ENCODE peak calls at places on chromosome 10, in nine cellular contexts. A is stomach, C is psoas muscle, J is cardiac muscle cell, G is heart left ventricle, R is kidney, H is lower lobe of right lung, M is AG04450, F is tibial artery. L is an unnamed sample. For H3K9me3, the result is how much of the 10 kb centered on the place peaks cover.

GRCh38 chr10:12897278-12897677 is 104.2 kb downstream of the CCDC3 start:
- DNase-seq in A (no peak), C (no peak), J (no peak), G (no peak), R (no peak), H (no peak), M (no peak), F (no peak), L (no peak)

GRCh38 chr10:104334561-104334960 is 3.7 kb downstream of the ITPRIP start:
- DNase-seq in A (no peak), C (no peak), J (no peak), G (no peak), R (no peak), H (no peak), M (no peak), F (no peak), L (no peak)

GRCh38 chr10:14374745-14375445 is 44.2 kb upstream of the FRMD4A start:
- DNase-seq in A (no peak), C (no peak), J (no peak), G (no peak), R (no peak), H (no peak), M (no peak), F (no peak), L (no peak)

GRCh38 chr10:125123363-125124113 is 36.8 kb downstream of the CTBP2 start:
- DNase-seq in A (peak), C (peak), J (no peak), G (peak), R (peak), H (peak), M (no peak), F (peak), L (peak)

GRCh38 chr10:43986396-43986795 is 337.7 kb upstream of the ZNF32 start:
- DNase-seq in A (no peak), C (no peak), J (no peak), G (no peak), R (no peak), H (no peak), M (no peak), F (no peak), L (no peak)

GRCh38 chr10:95451568-95452524 is 109.3 kb downstream of the SORBS1 start:
- DNase-seq in A (no peak), C (no peak), J (no peak), G (no peak), R (no peak), H (no peak), M (no peak), F (no peak), L (no peak)

GRCh38 chr10:6035101-6035834 is 26.9 kb downstream of the IL2RA start:
- DNase-seq in A (no peak), C (no peak), J (no peak), G (no peak), R (no peak), H (no peak), M (no peak), F (no peak), L (no peak)

GRCh38 chr10:90857635-90858488 is at the start of gene HTR7:
- DNase-seq in A (peak), C (peak), J (peak), G (peak), R (peak), H (peak), M (no peak), F (peak), L (peak)

GRCh38 chr10:12707461-12708185 is 293.9 kb downstream of the CCDC3 start:
- DNase-seq in A (peak), C (no peak), J (peak), G (peak), R (no peak), H (no peak), M (peak), F (peak), L (no peak)

GRCh38 chr10:91210435-91210834 is 10.0 kb upstream of the PCGF5 start:
- DNase-seq in A (peak), C (no peak), J (no peak), G (no peak), R (no peak), H (peak), M (no peak), F (no peak), L (no peak)

GRCh38 chr10:110771486-110771885 is 100.2 kb upstream of the PDCD4 start:
- DNase-seq in A (no peak), C (no peak), J (no peak), G (no peak), R (no peak), H (no peak), M (no peak), F (no peak), L (no peak)

GRCh38 chr10:71684356-71685173 is 35.0 kb downstream of the C10orf105 start:
- DNase-seq in A (no peak), C (no peak), J (no peak), G (peak), R (no peak), H (no peak), M (no peak), F (no peak), L (no peak)

GRCh38 chr10:50275650-50276235 is 24.4 kb upstream of the ASAH2 start:
- DNase-seq in A (peak), C (peak), J (peak), G (peak), R (no peak), H (peak), M (no peak), F (peak), L (no peak)

GRCh38 chr10:85623342-85623741 is 743.3 kb downstream of the GRID1 start:
- DNase-seq in A (no peak), C (no peak), J (no peak), G (no peak), R (no peak), H (no peak), M (no peak), F (no peak), L (no peak)

GRCh38 chr10:32237644-32238345 is 109.2 kb downstream of the EPC1 start:
- DNase-seq in A (no peak), C (no peak), J (no peak), G (no peak), R (no peak), H (no peak), M (peak), F (no peak), L (no peak)

GRCh38 chr10:22341190-22341935 is 3.9 kb upstream of the SPAG6 start:
- DNase-seq in A (no peak), C (no peak), J (peak), G (no peak), R (no peak), H (no peak), M (no peak), F (no peak), L (peak)

GRCh38 chr10:104614245-104614831 is 26.8 kb upstream of the SORCS3 start:
- DNase-seq in A (no peak), C (no peak), J (no peak), G (no peak), R (no peak), H (no peak), M (no peak), F (no peak), L (no peak)

GRCh38 chr10:121734517-121735137 is 136.4 kb upstream of the FGFR2 start:
- DNase-seq in A (no peak), C (no peak), J (peak), G (no peak), R (no peak), H (no peak), M (no peak), F (no peak), L (no peak)

GRCh38 chr10:88813200-88813599 is 10.7 kb downstream of the LIPM start:
- DNase-seq in A (no peak), C (no peak), J (no peak), G (no peak), R (no peak), H (no peak), M (no peak), F (no peak), L (no peak)

GRCh38 chr10:19638173-19638872 is 177.9 kb upstream of the PLXDC2 start:
- DNase-seq in A (no peak), C (no peak), J (no peak), G (no peak), R (no peak), H (no peak), M (peak), F (peak), L (peak)

GRCh38 chr10:78820007-78820362 is 248.8 kb upstream of the ZMIZ1 start:
- DNase-seq in A (no peak), C (no peak), J (no peak), G (no peak), R (no peak), H (no peak), M (no peak), F (no peak), L (no peak)

GRCh38 chr10:58457761-58458616 is 54.7 kb upstream of the BICC1 start:
- DNase-seq in A (no peak), C (peak), J (no peak), G (peak), R (no peak), H (no peak), M (peak), F (peak), L (no peak)

GRCh38 chr10:71981024-71981867 is 17.1 kb downstream of the CHST3 start:
- DNase-seq in A (no peak), C (no peak), J (no peak), G (peak), R (no peak), H (no peak), M (no peak), F (no peak), L (no peak)

GRCh38 chr10:88386204-88386877 is 196.8 kb downstream of the RNLS start:
- DNase-seq in A (no peak), C (no peak), J (no peak), G (no peak), R (no peak), H (no peak), M (no peak), F (no peak), L (no peak)

GRCh38 chr10:23351914-23352313 is 7.3 kb upstream of the C10orf67 start:
- DNase-seq in A (no peak), C (no peak), J (no peak), G (no peak), R (no peak), H (no peak), M (peak), F (no peak), L (no peak)

GRCh38 chr10:82378146-82378545 is 503.2 kb downstream of the NRG3 start:
- DNase-seq in A (peak), C (no peak), J (peak), G (peak), R (no peak), H (no peak), M (no peak), F (peak), L (peak)

GRCh38 chr10:96321822-96322221 is 17.6 kb downstream of the DNTT start:
- DNase-seq in A (no peak), C (no peak), J (no peak), G (no peak), R (no peak), H (no peak), M (no peak), F (no peak), L (no peak)

GRCh38 chr10:57262908-57263307 is 901.8 kb upstream of the ZWINT start:
- DNase-seq in A (no peak), C (no peak), J (peak), G (no peak), R (no peak), H (no peak), M (no peak), F (no peak), L (no peak)

GRCh38 chr10:88115406-88115805 is 252.0 kb downstream of the PTEN start:
- DNase-seq in A (no peak), C (no peak), J (no peak), G (no peak), R (no peak), H (no peak), M (no peak), F (no peak), L (no peak)

GRCh38 chr10:46033602-46034011 is 3.2 kb upstream of the NCOA4 start:
- DNase-seq in A (peak), C (no peak), J (peak), G (peak), R (no peak), H (no peak), M (peak), F (no peak), L (no peak)

GRCh38 chr10:77268721-77269120 is 368.9 kb downstream of the KCNMA1 start:
- DNase-seq in A (no peak), C (no peak), J (no peak), G (no peak), R (no peak), H (no peak), M (no peak), F (no peak), L (no peak)

GRCh38 chr10:71844084-71844483 is 7.0 kb downstream of the PSAP start:
- DNase-seq in A (no peak), C (no peak), J (no peak), G (no peak), R (peak), H (no peak), M (no peak), F (no peak), L (no peak)

GRCh38 chr10:77872151-77872946 is 54.2 kb downstream of the DLG5 start:
- DNase-seq in A (no peak), C (peak), J (no peak), G (no peak), R (no peak), H (no peak), M (no peak), F (no peak), L (no peak)

GRCh38 chr10:77905086-77905735 is 21.3 kb downstream of the DLG5 start:
- DNase-seq in A (no peak), C (no peak), J (no peak), G (no peak), R (no peak), H (no peak), M (no peak), F (no peak), L (no peak)

GRCh38 chr10:97939446-97939990 is 89.9 kb downstream of the GOLGA7B start:
- DNase-seq in A (no peak), C (no peak), J (no peak), G (no peak), R (no peak), H (no peak), M (no peak), F (no peak), L (no peak)

GRCh38 chr10:93566435-93567276 is at the start of gene FFAR4:
- DNase-seq in A (peak), C (peak), J (peak), G (peak), R (no peak), H (peak), M (no peak), F (peak), L (peak)

GRCh38 chr10:124685251-124685650 is 58.9 kb downstream of the FAM53B start:
- DNase-seq in A (no peak), C (peak), J (no peak), G (peak), R (peak), H (peak), M (no peak), F (peak), L (peak)

GRCh38 chr10:99551158-99551557 is 18.4 kb downstream of the NKX2-3 start:
- DNase-seq in A (no peak), C (peak), J (peak), G (no peak), R (no peak), H (no peak), M (peak), F (no peak), L (no peak)

GRCh38 chr10:31701546-31701945 is 227.1 kb downstream of the ARHGAP12 start:
- DNase-seq in A (no peak), C (no peak), J (no peak), G (no peak), R (no peak), H (no peak), M (no peak), F (no peak), L (no peak)

GRCh38 chr10:93821051-93821772 is 63.5 kb downstream of the LGI1 start:
- DNase-seq in A (no peak), C (no peak), J (peak), G (no peak), R (no peak), H (no peak), M (no peak), F (no peak), L (no peak)

GRCh38 chr10:132571565-132572544 is 34.3 kb downstream of the INPP5A start:
- DNase-seq in A (peak), C (peak), J (peak), G (peak), R (no peak), H (no peak), M (peak), F (no peak), L (peak)
- H3K4me3 ChIP-seq in A (no peak), C (no peak), J (no peak), G (no peak), R (no peak), H (peak), M (no peak), F (no peak), L (no peak)

DNA sequence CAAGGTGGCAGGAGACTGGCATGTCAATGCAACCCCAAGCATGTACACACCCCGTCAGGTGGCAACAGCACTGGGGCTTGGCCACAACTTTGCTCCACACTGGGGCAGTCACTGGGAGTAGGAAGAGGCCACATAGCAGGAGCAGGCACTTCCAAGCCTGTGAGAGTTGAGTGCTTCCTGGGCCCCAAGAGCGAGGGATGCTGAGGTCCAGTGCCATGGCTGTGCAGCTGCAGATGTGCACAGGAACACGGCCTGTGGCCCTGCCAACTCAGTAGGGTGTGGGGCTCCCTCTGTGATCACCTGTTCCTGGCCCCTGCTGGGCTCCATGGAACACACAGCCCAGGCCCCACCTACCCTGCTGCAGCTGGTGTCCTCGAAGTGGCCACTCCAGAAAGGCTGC is 932.8 kb upstream of the SORCS1 start:
- DNase-seq in A (no peak), C (no peak), J (no peak), G (no peak), R (no peak), H (no peak), M (no peak), F (no peak), L (peak)
- H3K9me3 ChIP-seq in A (under half), C (under half), J (under half), G (under half), R (under half), H (under half), M (under half), F (under half), L (under half)

DNA sequence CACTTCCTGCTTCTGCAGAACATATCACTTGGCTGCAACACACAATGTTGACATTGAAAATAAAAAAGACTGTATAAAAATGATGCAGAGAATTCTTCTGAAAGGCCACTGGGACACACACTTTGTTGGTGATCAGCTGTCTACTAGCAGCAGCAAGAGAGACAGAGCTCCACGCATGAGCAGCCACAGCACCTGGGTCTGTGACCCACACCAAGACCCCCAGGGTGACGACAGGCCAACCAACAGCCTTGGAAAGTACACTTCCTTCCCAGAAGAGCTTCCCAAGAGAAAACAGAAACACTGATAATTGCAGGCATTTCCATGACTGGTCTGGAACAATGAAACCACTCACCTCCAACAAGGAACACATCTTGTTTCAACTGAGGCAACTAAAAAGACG is 239.0 kb downstream of the DIP2C start:
- DNase-seq in A (no peak), C (no peak), J (no peak), G (no peak), R (peak), H (no peak), M (no peak), F (no peak), L (no peak)
- H3K27ac ChIP-seq in A (peak), C (no peak), J (no peak), G (no peak), R (no peak), H (no peak), M (no peak), F (peak), L (no peak)

GRCh38 chr10:114499630-114500190 is 95.4 kb upstream of the AFAP1L2 start:
- DNase-seq in A (peak), C (no peak), J (no peak), G (no peak), R (no peak), H (no peak), M (no peak), F (no peak), L (no peak)
- H3K4me3 ChIP-seq in A (no peak), C (no peak), J (no peak), G (no peak), R (no peak), H (no peak), M (no peak), F (no peak), L (no peak)

DNA sequence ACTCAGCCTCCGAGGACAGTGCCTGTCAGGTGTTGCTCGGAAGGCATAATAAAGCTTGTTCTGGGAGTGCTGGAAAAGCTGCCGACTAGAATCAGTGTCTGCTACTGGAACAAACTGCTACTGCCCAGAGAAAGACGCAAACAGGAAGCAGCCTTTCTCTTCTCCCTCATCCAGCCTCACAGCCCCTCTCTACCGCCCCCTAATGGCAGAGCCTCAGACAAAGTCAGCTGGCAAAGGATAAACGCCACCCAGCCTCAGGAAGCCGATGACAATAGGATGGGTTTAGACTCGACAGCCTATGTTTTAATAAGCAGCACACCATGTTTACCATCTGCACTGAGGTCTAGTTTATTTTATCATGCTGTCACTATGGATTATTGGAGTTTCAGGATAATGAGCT is 169.5 kb upstream of the LYZL1 start:
- DNase-seq in A (peak), C (no peak), J (no peak), G (peak), R (no peak), H (peak), M (no peak), F (no peak), L (no peak)
- H3K9me3 ChIP-seq in A (under half), C (under half), J (under half), G (under half), R (under half), H (under half), M (under half), F (under half), L (under half)

GRCh38 chr10:116831790-116832189 is 17.5 kb upstream of the ENO4 start:
- DNase-seq in A (no peak), C (no peak), J (no peak), G (peak), R (no peak), H (no peak), M (no peak), F (no peak), L (no peak)
- H3K27ac ChIP-seq in A (no peak), C (no peak), J (no peak), G (no peak), R (no peak), H (no peak), M (no peak), F (no peak), L (no peak)

DNA sequence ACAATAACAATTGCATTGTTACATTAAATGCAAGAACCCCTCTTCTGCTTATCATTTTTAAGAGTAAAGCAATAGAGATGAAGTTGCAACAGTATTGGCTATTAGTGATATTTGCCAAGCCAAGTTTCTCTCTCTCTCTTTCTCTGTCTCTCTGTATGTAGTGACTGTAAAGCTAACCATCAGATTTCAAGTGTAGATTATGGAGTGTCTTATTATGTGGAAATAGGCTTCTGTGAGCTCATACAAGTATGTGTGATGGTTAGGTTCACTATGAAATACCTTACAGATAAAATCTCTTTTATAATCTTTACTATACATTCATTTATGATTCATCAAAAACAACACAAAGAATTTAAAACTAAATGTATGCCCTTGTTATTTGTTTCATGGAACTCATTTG is 28.6 kb upstream of the NRP1 start:
- DNase-seq in A (no peak), C (no peak), J (no peak), G (no peak), R (no peak), H (no peak), M (no peak), F (no peak), L (no peak)
- H3K4me3 ChIP-seq in A (no peak), C (no peak), J (no peak), G (no peak), R (no peak), H (no peak), M (no peak), F (no peak), L (no peak)

L was measured in left lung.